ENCODE peak calls at places on chromosomes 7 and 10, in four cellular contexts. One of them, this sample, is unnamed.

GRCh38 chr10:88389456-88389855 is 193.7 kb downstream of the RNLS start:
- DNase-seq in K562: no peak
- DNase-seq in IMR-90: peak
- DNase-seq in GM12878: peak
- DNase-seq in this sample: peak

GRCh38 chr10:132404911-132405462 is 8.0 kb downstream of the PWWP2B start:
- DNase-seq in K562: no peak
- DNase-seq in IMR-90: no peak
- DNase-seq in GM12878: no peak
- DNase-seq in this sample: no peak

GRCh38 chr7:116674508-116675173 is 2.6 kb downstream of the MET start:
- DNase-seq in K562: no peak
- DNase-seq in IMR-90: peak
- DNase-seq in GM12878: no peak
- DNase-seq in this sample: peak

GRCh38 chr10:43222296-43222695 is 44.6 kb downstream of the RASGEF1A start:
- DNase-seq in K562: no peak
- DNase-seq in IMR-90: no peak
- DNase-seq in GM12878: no peak
- DNase-seq in this sample: no peak

GRCh38 chr7:105399043-105399725 is 10.5 kb upstream of the SRPK2 start:
- DNase-seq in K562: no peak
- DNase-seq in IMR-90: peak
- DNase-seq in GM12878: no peak
- DNase-seq in this sample: peak

GRCh38 chr7:9391221-9391620 is 957.8 kb downstream of the NXPH1 start:
- DNase-seq in K562: no peak
- DNase-seq in IMR-90: no peak
- DNase-seq in GM12878: no peak
- DNase-seq in this sample: no peak

GRCh38 chr7:74407958-74408357 is 45.7 kb upstream of the GTF2IRD1 start:
- DNase-seq in K562: no peak
- DNase-seq in IMR-90: no peak
- DNase-seq in GM12878: no peak
- DNase-seq in this sample: no peak

GRCh38 chr7:120370954-120371353 is 98.0 kb downstream of the KCND2 start:
- DNase-seq in K562: no peak
- DNase-seq in IMR-90: no peak
- DNase-seq in GM12878: no peak
- DNase-seq in this sample: no peak

GRCh38 chr10:130746311-130746710 is 565.2 kb downstream of the TCERG1L start:
- DNase-seq in K562: no peak
- DNase-seq in IMR-90: no peak
- DNase-seq in GM12878: no peak
- DNase-seq in this sample: no peak

GRCh38 chr10:59138052-59138451 is 38.4 kb upstream of the PHYHIPL start:
- DNase-seq in K562: no peak
- DNase-seq in IMR-90: no peak
- DNase-seq in GM12878: no peak
- DNase-seq in this sample: no peak

GRCh38 chr7:37945336-37945735 is 24.9 kb downstream of the EPDR1 start:
- DNase-seq in K562: no peak
- DNase-seq in IMR-90: no peak
- DNase-seq in GM12878: no peak
- DNase-seq in this sample: no peak

GRCh38 chr10:28922127-28922526 is 244.8 kb downstream of the BAMBI start:
- DNase-seq in K562: no peak
- DNase-seq in IMR-90: peak
- DNase-seq in GM12878: no peak
- DNase-seq in this sample: no peak

GRCh38 chr10:103814104-103814503 is 41.3 kb downstream of the SH3PXD2A start:
- DNase-seq in K562: no peak
- DNase-seq in IMR-90: no peak
- DNase-seq in GM12878: no peak
- DNase-seq in this sample: no peak

GRCh38 chr10:71747039-71747807 is 26.1 kb downstream of the VSIR start:
- DNase-seq in K562: no peak
- DNase-seq in IMR-90: no peak
- DNase-seq in GM12878: peak
- DNase-seq in this sample: no peak

GRCh38 chr7:91185771-91186170 is 78.5 kb upstream of the FZD1 start:
- DNase-seq in K562: no peak
- DNase-seq in IMR-90: peak
- DNase-seq in GM12878: no peak
- DNase-seq in this sample: no peak

GRCh38 chr10:113992601-113993011 is 51.1 kb upstream of the ADRB1 start:
- DNase-seq in K562: no peak
- DNase-seq in IMR-90: no peak
- DNase-seq in GM12878: no peak
- DNase-seq in this sample: no peak

GRCh38 chr10:104809288-104810090 is 168.4 kb downstream of the SORCS3 start:
- DNase-seq in K562: no peak
- DNase-seq in IMR-90: no peak
- DNase-seq in GM12878: no peak
- DNase-seq in this sample: no peak

GRCh38 chr7:146028251-146028750 is 88.3 kb upstream of the CNTNAP2 start:
- DNase-seq in K562: no peak
- DNase-seq in IMR-90: no peak
- DNase-seq in GM12878: no peak
- DNase-seq in this sample: no peak

GRCh38 chr7:141715794-141716689 is 7.9 kb downstream of the WEE2 start:
- DNase-seq in K562: no peak
- DNase-seq in IMR-90: no peak
- DNase-seq in GM12878: no peak
- DNase-seq in this sample: no peak

GRCh38 chr7:29588900-29589696 is 25.5 kb downstream of the PRR15 start:
- DNase-seq in K562: peak
- DNase-seq in IMR-90: peak
- DNase-seq in GM12878: peak
- DNase-seq in this sample: peak

GRCh38 chr10:116049158-116049557 is 223.8 kb downstream of the GFRA1 start:
- DNase-seq in K562: no peak
- DNase-seq in IMR-90: no peak
- DNase-seq in GM12878: no peak
- DNase-seq in this sample: no peak

GRCh38 chr7:30465342-30466170 is 13.0 kb downstream of the NOD1 start:
- DNase-seq in K562: no peak
- DNase-seq in IMR-90: peak
- DNase-seq in GM12878: no peak
- DNase-seq in this sample: peak

GRCh38 chr7:141754939-141755338 is 9.0 kb upstream of the TAS2R3 start:
- DNase-seq in K562: peak
- DNase-seq in IMR-90: no peak
- DNase-seq in GM12878: no peak
- DNase-seq in this sample: peak

GRCh38 chr10:76984559-76985443 is 652.8 kb downstream of the KCNMA1 start:
- DNase-seq in K562: peak
- DNase-seq in IMR-90: peak
- DNase-seq in GM12878: no peak
- DNase-seq in this sample: peak

GRCh38 chr10:117680611-117681010 is 138.1 kb downstream of the EMX2 start:
- DNase-seq in K562: no peak
- DNase-seq in IMR-90: no peak
- DNase-seq in GM12878: no peak
- DNase-seq in this sample: no peak

GRCh38 chr7:7861211-7861633 is 107.4 kb upstream of the GLCCI1 start:
- DNase-seq in K562: no peak
- DNase-seq in IMR-90: peak
- DNase-seq in GM12878: no peak
- DNase-seq in this sample: peak

GRCh38 chr7:127478040-127478386 is 85.5 kb upstream of the ZNF800 start:
- DNase-seq in K562: no peak
- DNase-seq in IMR-90: no peak
- DNase-seq in GM12878: no peak
- DNase-seq in this sample: no peak

DNA sequence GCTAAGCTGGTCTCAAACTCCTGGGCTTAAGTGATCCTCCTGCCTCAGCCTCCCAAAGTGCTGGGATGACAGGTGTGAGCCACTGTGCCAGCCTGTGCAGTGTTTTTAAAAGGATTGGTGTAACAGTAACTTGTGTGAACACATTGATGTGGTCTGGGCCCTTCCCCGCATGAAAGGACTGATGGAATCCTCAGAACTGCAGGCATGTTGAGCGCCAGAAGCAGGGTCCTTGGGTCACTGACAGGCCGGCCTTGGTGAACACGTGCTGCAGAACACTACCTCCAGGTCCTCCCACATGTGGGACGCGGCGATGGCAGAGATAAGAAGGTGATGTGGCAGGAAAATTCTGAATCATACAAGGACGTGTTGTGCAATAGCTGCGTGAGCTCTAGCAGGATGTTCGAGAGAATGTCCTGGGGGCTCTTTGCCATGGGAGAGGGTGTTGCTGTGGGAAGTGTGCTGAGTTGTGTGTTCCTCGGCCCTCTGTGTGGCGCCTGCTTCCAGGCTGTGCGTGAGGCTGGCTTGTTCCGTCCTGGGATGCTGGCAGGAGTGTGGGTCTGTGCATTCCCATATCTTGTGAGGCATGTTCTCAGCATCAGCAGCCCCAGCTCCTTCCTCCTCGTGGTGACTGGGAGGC is 68.2 kb downstream of the DNAJB6 start:
- DNase-seq in K562: peak
- DNase-seq in IMR-90: peak
- DNase-seq in GM12878: no peak
- DNase-seq in this sample: peak
- TF ChIP-seq FOS in K562: peak
- TF ChIP-seq FOS in IMR-90: peak
- TF ChIP-seq FOS in GM12878: no peak
- TF ChIP-seq FOS in this sample: no peak

GRCh38 chr7:151843181-151843580 is 33.7 kb downstream of the PRKAG2 start:
- DNase-seq in K562: no peak
- DNase-seq in IMR-90: no peak
- DNase-seq in GM12878: no peak
- DNase-seq in this sample: no peak

GRCh38 chr7:151847136-151847535 is 29.8 kb downstream of the PRKAG2 start:
- DNase-seq in K562: no peak
- DNase-seq in IMR-90: no peak
- DNase-seq in GM12878: no peak
- DNase-seq in this sample: no peak

GRCh38 chr7:151845412-151846205 is 31.3 kb downstream of the PRKAG2 start:
- DNase-seq in K562: no peak
- DNase-seq in IMR-90: no peak
- DNase-seq in GM12878: no peak
- DNase-seq in this sample: no peak

GRCh38 chr7:151844828-151845200 is 32.1 kb downstream of the PRKAG2 start:
- DNase-seq in K562: no peak
- DNase-seq in IMR-90: no peak
- DNase-seq in GM12878: no peak
- DNase-seq in this sample: no peak

DNA sequence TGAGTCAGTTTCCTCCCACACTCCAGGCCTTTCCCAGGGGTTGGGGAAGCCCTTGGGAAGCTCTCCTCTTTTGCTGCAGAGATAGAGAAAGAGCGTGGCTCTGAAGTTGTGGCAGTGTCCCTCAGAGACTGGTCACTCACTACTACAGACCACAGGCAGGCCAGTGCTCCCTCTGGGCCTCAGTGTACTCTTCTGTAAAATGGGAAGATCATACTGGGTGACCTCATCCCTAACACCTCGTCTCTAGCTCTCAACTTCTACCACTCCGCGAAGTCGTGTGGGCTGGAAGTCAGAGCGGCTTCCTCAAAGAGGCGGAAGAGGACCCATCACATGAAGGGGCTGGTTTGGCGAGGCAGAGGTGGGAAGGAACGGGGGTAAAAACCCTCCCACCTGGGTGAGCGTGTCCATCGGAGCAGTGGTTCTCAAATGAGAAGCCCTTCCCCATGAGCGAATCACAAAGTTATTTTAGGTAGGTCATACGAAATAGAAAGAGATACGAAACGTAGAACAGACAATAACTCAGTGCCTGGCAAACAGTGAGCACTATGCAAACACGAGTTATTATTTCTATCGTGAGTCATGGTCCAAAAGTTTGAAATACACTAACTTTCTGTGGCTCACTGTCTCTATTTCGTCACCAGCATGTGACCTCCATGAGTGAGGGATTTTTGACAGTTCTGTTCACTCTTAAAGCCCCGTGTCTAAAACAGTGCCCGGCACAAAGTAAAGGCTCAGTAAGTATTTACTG is 32.7 kb downstream of the PRKAG2 start:
- DNase-seq in K562: no peak
- DNase-seq in IMR-90: peak
- DNase-seq in GM12878: no peak
- DNase-seq in this sample: no peak
- TF ChIP-seq FOS in K562: no peak
- TF ChIP-seq FOS in IMR-90: no peak
- TF ChIP-seq FOS in GM12878: no peak
- TF ChIP-seq FOS in this sample: no peak

DNA sequence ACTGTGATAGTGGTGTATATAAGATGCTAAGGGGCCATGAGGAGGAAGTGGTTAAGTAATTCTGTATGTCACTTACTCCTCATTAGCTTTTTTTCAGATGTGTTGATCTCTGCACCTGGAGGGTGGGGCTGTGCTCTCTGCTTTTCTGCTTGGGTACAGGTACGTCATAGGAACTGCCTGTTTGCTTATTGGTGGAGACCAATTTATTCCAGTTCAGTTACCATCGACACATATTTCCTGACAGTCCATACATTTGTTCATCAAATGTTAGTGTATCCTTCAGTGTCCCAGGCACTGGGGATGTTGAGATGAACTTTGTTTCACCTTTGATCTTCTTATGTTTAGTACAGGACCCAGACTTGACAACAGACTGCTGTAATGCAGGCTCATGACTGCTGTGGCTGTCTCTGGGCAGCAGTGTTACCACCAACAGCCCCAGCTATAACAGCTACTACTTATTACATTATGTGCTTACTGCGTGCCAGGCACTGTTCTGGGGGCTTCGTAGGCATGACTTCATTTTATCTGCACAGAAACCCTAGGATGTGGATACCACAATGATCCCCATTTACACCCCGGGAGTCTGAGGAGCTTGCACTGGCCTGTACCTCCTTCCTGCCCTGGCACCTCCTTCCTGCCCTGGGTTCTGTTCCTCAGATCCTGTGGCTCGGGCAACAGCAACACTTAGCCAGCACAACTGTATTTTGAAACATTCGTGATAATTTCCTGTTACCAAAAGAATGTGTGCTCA is 87.4 kb downstream of the BUB3 start:
- DNase-seq in K562: no peak
- DNase-seq in IMR-90: no peak
- DNase-seq in GM12878: no peak
- DNase-seq in this sample: peak
- TF ChIP-seq FOS in K562: no peak
- TF ChIP-seq FOS in IMR-90: no peak
- TF ChIP-seq FOS in GM12878: no peak
- TF ChIP-seq FOS in this sample: no peak

GRCh38 chr7:45647967-45648670 is 74.0 kb downstream of the ADCY1 start:
- DNase-seq in K562: no peak
- DNase-seq in IMR-90: no peak
- DNase-seq in GM12878: no peak
- DNase-seq in this sample: no peak

GRCh38 chr7:45647426-45647825 is 73.3 kb downstream of the ADCY1 start:
- DNase-seq in K562: no peak
- DNase-seq in IMR-90: no peak
- DNase-seq in GM12878: no peak
- DNase-seq in this sample: no peak

GRCh38 chr7:45645141-45645969 is 71.2 kb downstream of the ADCY1 start:
- DNase-seq in K562: no peak
- DNase-seq in IMR-90: no peak
- DNase-seq in GM12878: no peak
- DNase-seq in this sample: no peak

GRCh38 chr7:45646996-45647411 is 72.8 kb downstream of the ADCY1 start:
- DNase-seq in K562: no peak
- DNase-seq in IMR-90: peak
- DNase-seq in GM12878: no peak
- DNase-seq in this sample: no peak

GRCh38 chr7:45646207-45646821 is 72.1 kb downstream of the ADCY1 start:
- DNase-seq in K562: no peak
- DNase-seq in IMR-90: no peak
- DNase-seq in GM12878: no peak
- DNase-seq in this sample: no peak
- TF ChIP-seq FOS in K562: no peak
- TF ChIP-seq FOS in IMR-90: no peak
- TF ChIP-seq FOS in GM12878: no peak
- TF ChIP-seq FOS in this sample: no peak

This sample was measured in endothelial cell of umbilical vein.